ENCODE peak calls at places on chromosome 21, in five cellular contexts. P, F, J, Y and W are unnamed samples. For H3K9me3 and H3K27me3, the result is how much of the 10 kb centered on the place peaks cover.

GRCh38 chr21:42586406-42586805 is 67.0 kb upstream of the PDE9A start:
- DNase-seq in P (no peak), F (no peak), J (no peak), Y (no peak), W (no peak)

GRCh38 chr21:17673261-17674020 is 60.7 kb upstream of the BTG3 start:
- DNase-seq in P (no peak), F (no peak), J (no peak), Y (no peak), W (peak)

GRCh38 chr21:28885853-28886177 is 106.9 kb downstream of the LTN1 start:
- DNase-seq in P (no peak), F (no peak), J (no peak), Y (no peak), W (peak)

GRCh38 chr21:45316871-45317400 is 29.2 kb upstream of the POFUT2 start:
- DNase-seq in P (peak), F (peak), J (no peak), Y (no peak), W (no peak)

GRCh38 chr21:42558846-42559245 is 45.2 kb downstream of the SLC37A1 start:
- DNase-seq in P (peak), F (peak), J (no peak), Y (no peak), W (no peak)

GRCh38 chr21:45291613-45292398 is 4.1 kb upstream of the POFUT2 start:
- DNase-seq in P (peak), F (no peak), J (no peak), Y (no peak), W (no peak)

GRCh38 chr21:16159213-16159970 is 429.6 kb downstream of the USP25 start:
- DNase-seq in P (no peak), F (no peak), J (no peak), Y (no peak), W (peak)

GRCh38 chr21:41167348-41168342 is at the start of gene BACE2:
- DNase-seq in P (peak), F (peak), J (no peak), Y (peak), W (peak)

GRCh38 chr21:32687946-32688345 is 39.9 kb downstream of the SYNJ1 start:
- DNase-seq in P (no peak), F (no peak), J (no peak), Y (no peak), W (no peak)

GRCh38 chr21:33886316-33886715 is 29.3 kb downstream of the ATP5PO start:
- DNase-seq in P (no peak), F (no peak), J (no peak), Y (no peak), W (no peak)

GRCh38 chr21:41802684-41803083 is 35.8 kb upstream of the RIPK4 start:
- DNase-seq in P (peak), F (peak), J (no peak), Y (no peak), W (peak)

GRCh38 chr21:31912501-31912900 is 39.7 kb downstream of the HUNK start:
- DNase-seq in P (no peak), F (no peak), J (no peak), Y (no peak), W (no peak)

GRCh38 chr21:28518620-28519019 is 474.1 kb downstream of the LTN1 start:
- DNase-seq in P (no peak), F (no peak), J (no peak), Y (peak), W (peak)

GRCh38 chr21:32423846-32424535 is 11.5 kb downstream of the EVA1C start:
- DNase-seq in P (no peak), F (no peak), J (no peak), Y (no peak), W (no peak)

GRCh38 chr21:45049725-45050359 is 24.5 kb upstream of the ADARB1 start:
- DNase-seq in P (no peak), F (peak), J (no peak), Y (no peak), W (no peak)

GRCh38 chr21:33931799-33932390 is 16.3 kb upstream of the ATP5PO start:
- DNase-seq in P (peak), F (no peak), J (no peak), Y (no peak), W (peak)

GRCh38 chr21:33300701-33301631 is 23.8 kb upstream of the IFNAR1 start:
- DNase-seq in P (peak), F (no peak), J (no peak), Y (no peak), W (no peak)

GRCh38 chr21:24514081-24514733 is 1093.1 kb downstream of the MRPL39 start:
- DNase-seq in P (no peak), F (no peak), J (no peak), Y (no peak), W (peak)

GRCh38 chr21:44462834-44463200 is 7.5 kb downstream of the LRRC3 start:
- DNase-seq in P (no peak), F (no peak), J (no peak), Y (no peak), W (no peak)

GRCh38 chr21:16775056-16775455 is 737.8 kb upstream of the CXADR start:
- DNase-seq in P (no peak), F (no peak), J (no peak), Y (no peak), W (no peak)

GRCh38 chr21:15772654-15773053 is 42.9 kb downstream of the USP25 start:
- DNase-seq in P (no peak), F (no peak), J (no peak), Y (no peak), W (peak)

GRCh38 chr21:45845790-45846130 is 135.8 kb upstream of the COL6A1 start:
- DNase-seq in P (no peak), F (no peak), J (no peak), Y (no peak), W (no peak)

GRCh38 chr21:37155216-37155615 is 82.2 kb downstream of the TTC3 start:
- DNase-seq in P (no peak), F (no peak), J (no peak), Y (no peak), W (no peak)

GRCh38 chr21:42456457-42456856 is 39.6 kb downstream of the RSPH1 start:
- DNase-seq in P (no peak), F (no peak), J (no peak), Y (no peak), W (no peak)

GRCh38 chr21:26194811-26195251 is 24.3 kb upstream of the APP start:
- DNase-seq in P (no peak), F (no peak), J (no peak), Y (no peak), W (peak)

GRCh38 chr21:27423073-27423472 is 456.2 kb upstream of the ADAMTS5 start:
- DNase-seq in P (peak), F (peak), J (no peak), Y (peak), W (peak)

GRCh38 chr21:28867401-28867800 is 125.3 kb downstream of the LTN1 start:
- DNase-seq in P (no peak), F (no peak), J (no peak), Y (no peak), W (peak)

GRCh38 chr21:28516996-28517592 is 475.6 kb downstream of the LTN1 start:
- DNase-seq in P (peak), F (peak), J (peak), Y (peak), W (no peak)

GRCh38 chr21:25709684-25710265 is 24.9 kb downstream of the ATP5PF start:
- DNase-seq in P (no peak), F (no peak), J (no peak), Y (no peak), W (no peak)

GRCh38 chr21:32360401-32360981 is 32.3 kb downstream of the URB1 start:
- DNase-seq in P (no peak), F (no peak), J (no peak), Y (no peak), W (no peak)

GRCh38 chr21:42466700-42467612 is 29.1 kb downstream of the RSPH1 start:
- DNase-seq in P (no peak), F (no peak), J (no peak), Y (peak), W (peak)

GRCh38 chr21:34075760-34076159 is 2.4 kb downstream of the MRPS6 start:
- DNase-seq in P (no peak), F (no peak), J (no peak), Y (no peak), W (peak)

GRCh38 chr21:37405629-37406028 is 39.1 kb downstream of the DYRK1A start:
- DNase-seq in P (no peak), F (no peak), J (no peak), Y (no peak), W (no peak)

GRCh38 chr21:44337941-44338895 is 972 bp downstream of the CFAP410 start:
- DNase-seq in P (peak), F (peak), J (no peak), Y (peak), W (peak)

GRCh38 chr21:45611296-45611695 is 32.2 kb upstream of the PCBP3 start:
- DNase-seq in P (no peak), F (no peak), J (no peak), Y (no peak), W (no peak)

GRCh38 chr21:10521091-10521598 is at the start of gene TPTE:
- DNase-seq in P (peak), F (no peak), J (no peak), Y (no peak), W (no peak)
- H3K9me3 ChIP-seq in P (under half), F (under half), J (half or more), Y (under half), W (under half)

DNA sequence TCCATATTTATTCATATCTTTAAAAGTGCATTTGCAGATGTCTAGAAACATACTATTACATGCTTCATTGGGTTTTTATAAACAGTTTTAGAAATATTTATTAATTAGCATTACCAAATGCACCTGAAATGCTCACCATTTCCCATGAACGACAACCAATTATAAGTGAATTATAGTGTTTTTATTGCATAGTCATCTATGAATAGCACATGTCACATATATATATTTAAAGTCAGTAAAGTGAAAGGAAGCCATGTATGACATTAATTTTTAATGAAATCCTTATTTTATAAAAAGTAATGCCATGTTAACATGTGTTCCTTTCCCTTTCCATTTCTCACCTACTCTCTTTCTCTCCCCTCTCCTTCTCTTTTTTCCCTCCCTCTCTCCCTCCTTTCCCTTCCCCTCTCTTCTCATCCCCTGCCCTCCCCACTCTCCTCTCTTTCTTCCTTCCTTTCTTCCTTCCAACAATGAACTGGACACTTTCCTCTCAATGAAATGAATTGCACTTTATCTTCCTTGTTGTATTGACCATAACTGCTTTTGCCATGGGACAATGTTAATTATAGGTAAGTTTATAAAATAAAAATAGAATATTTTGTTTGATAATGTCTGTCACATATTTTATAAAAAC is 179.3 kb downstream of the NCAM2 start:
- DNase-seq in P (no peak), F (no peak), J (no peak), Y (no peak), W (no peak)
- H3K27me3 ChIP-seq in P (under half), F (under half), J (under half), Y (under half), W (under half)

DNA sequence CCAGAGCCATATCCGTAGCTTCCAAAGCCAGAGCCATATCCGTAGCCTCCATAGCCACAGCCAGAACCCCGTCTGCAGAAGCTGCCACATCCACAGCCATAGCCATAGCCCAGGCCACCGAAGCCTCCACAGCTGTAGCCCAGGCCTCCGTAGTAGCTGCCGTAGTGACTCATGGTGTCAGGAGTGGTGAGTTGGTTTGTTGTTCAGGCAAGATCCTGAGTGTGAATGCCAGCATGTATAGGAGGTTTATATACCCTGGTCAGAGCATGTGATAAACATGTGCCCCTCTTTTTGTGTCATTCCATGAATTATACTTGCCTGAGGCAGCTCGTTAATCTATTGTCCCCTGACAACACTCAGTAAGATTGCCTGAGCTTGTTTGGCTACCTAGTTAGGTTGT is at the start of gene KRTAP19-1:
- DNase-seq in P (no peak), F (no peak), J (no peak), Y (no peak), W (no peak)
- H3K9me3 ChIP-seq in P (under half), F (under half), J (under half), Y (under half), W (under half)

DNA sequence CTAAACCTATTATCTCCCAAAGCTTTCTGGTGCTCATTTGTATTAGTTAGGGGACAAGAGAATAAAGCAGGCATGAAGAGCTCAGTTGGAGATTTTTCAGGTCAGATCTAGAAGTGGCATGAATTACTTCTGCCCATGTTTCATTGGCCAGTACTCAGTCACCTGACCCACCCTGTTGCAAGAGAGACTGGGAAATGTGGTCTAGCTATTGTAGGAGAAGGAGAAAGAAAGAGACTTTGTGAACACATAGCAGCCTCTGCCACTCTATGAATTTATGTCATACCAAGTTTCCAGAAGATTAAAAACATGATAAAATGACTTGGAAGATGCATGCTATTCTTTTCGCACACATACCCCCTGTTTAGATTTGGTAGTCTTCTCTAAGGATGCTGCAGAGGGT is 302.3 kb upstream of the RUNX1 start:
- DNase-seq in P (no peak), F (no peak), J (no peak), Y (no peak), W (no peak)
- H3K27me3 ChIP-seq in P (under half), F (under half), J (under half), Y (under half), W (under half)

GRCh38 chr21:38420140-38420539 is 78.1 kb downstream of the ERG start:
- DNase-seq in P (no peak), F (no peak), J (no peak), Y (no peak), W (no peak)
- H3K9me3 ChIP-seq in P (under half), F (under half), J (under half), Y (under half), W (under half)

DNA sequence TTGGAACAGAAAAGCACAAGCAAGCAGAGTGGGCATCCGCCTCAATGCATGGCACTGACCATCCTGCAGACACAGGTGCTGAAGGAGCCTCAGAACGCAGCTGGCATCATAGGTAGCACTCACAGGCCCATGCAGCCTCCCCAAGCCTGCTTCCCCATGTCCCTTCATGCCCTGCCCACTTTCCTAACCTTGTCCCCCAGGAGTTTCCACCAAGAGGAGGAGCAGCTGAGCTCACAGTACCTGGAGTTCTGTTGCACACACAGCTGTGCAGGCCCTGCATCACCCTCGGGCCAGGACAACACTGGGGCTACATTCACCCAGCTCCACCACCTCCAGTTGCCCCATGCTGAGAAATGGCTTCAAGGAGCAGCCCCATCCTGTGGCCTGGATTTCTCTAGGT is 83.4 kb downstream of the SETD4 start:
- DNase-seq in P (no peak), F (no peak), J (no peak), Y (no peak), W (no peak)
- H3K27me3 ChIP-seq in P (under half), F (under half), J (under half), Y (under half), W (under half)

GRCh38 chr21:39119696-39120290 is 63.5 kb downstream of the PSMG1 start:
- DNase-seq in P (no peak), F (no peak), J (no peak), Y (no peak), W (no peak)
- H3K9me3 ChIP-seq in P (under half), F (under half), J (under half), Y (under half), W (under half)